ENCODE peak calls at places on chromosomes 12 and 14, in nine cellular contexts. A is uterus, S is suprapubic skin, B is adrenal gland, O is right lobe of liver, X is ovary, P is stomach, R is prostate gland, Z is A549. L is an unnamed sample.

GRCh38 chr12:102955926-102956737 is 1.3 kb upstream of the ASCL1 start:
- DNase-seq in A (no peak), S (no peak), B (no peak), O (peak), X (no peak), P (no peak), R (no peak), Z (no peak), L (no peak)

GRCh38 chr14:99722741-99723140 is 38.6 kb downstream of the CYP46A1 start:
- DNase-seq in A (no peak), S (peak), B (no peak), O (no peak), X (no peak), P (no peak), R (no peak), Z (no peak), L (no peak)

GRCh38 chr12:30882706-30883105 is 43.8 kb upstream of the TSPAN11 start:
- DNase-seq in A (no peak), S (no peak), B (no peak), O (no peak), X (no peak), P (no peak), R (no peak), Z (no peak), L (no peak)

GRCh38 chr12:59084758-59085383 is 164.6 kb upstream of the LRIG3 start:
- DNase-seq in A (peak), S (peak), B (no peak), O (no peak), X (peak), P (no peak), R (no peak), Z (no peak), L (peak)

GRCh38 chr14:102544745-102545460 is 35.3 kb upstream of the ANKRD9 start:
- DNase-seq in A (no peak), S (no peak), B (no peak), O (no peak), X (no peak), P (peak), R (no peak), Z (no peak), L (no peak)

GRCh38 chr12:130826151-130826801 is 12.8 kb downstream of the STX2 start:
- DNase-seq in A (no peak), S (peak), B (peak), O (no peak), X (peak), P (no peak), R (no peak), Z (peak), L (peak)

GRCh38 chr14:96730386-96730785 is 66.8 kb upstream of the VRK1 start:
- DNase-seq in A (no peak), S (no peak), B (no peak), O (no peak), X (no peak), P (no peak), R (no peak), Z (no peak), L (no peak)

GRCh38 chr12:2644678-2645405 is 149.9 kb upstream of the FKBP4 start:
- DNase-seq in A (no peak), S (no peak), B (no peak), O (no peak), X (no peak), P (no peak), R (no peak), Z (no peak), L (no peak)

GRCh38 chr12:24045816-24046257 is 96.4 kb upstream of the SOX5 start:
- DNase-seq in A (no peak), S (no peak), B (no peak), O (peak), X (no peak), P (no peak), R (no peak), Z (no peak), L (no peak)

GRCh38 chr12:58795825-58796224 is 124.5 kb downstream of the LRIG3 start:
- DNase-seq in A (no peak), S (no peak), B (no peak), O (no peak), X (no peak), P (no peak), R (no peak), Z (no peak), L (no peak)

GRCh38 chr12:75893758-75894157 is 137.8 kb downstream of the PHLDA1 start:
- DNase-seq in A (no peak), S (no peak), B (no peak), O (no peak), X (no peak), P (no peak), R (no peak), Z (no peak), L (no peak)

GRCh38 chr14:101878222-101879211 is 85.9 kb upstream of the DYNC1H1 start:
- DNase-seq in A (no peak), S (no peak), B (peak), O (no peak), X (no peak), P (peak), R (no peak), Z (no peak), L (no peak)

GRCh38 chr14:94322648-94323570 is at the start of gene SERPINA6:
- DNase-seq in A (no peak), S (no peak), B (no peak), O (peak), X (no peak), P (no peak), R (no peak), Z (no peak), L (no peak)

GRCh38 chr12:48640428-48640827 is 41.6 kb downstream of the KANSL2 start:
- DNase-seq in A (no peak), S (no peak), B (no peak), O (no peak), X (no peak), P (no peak), R (no peak), Z (no peak), L (no peak)

GRCh38 chr12:108826807-108827721 is 30.3 kb downstream of the SSH1 start:
- DNase-seq in A (no peak), S (no peak), B (no peak), O (no peak), X (no peak), P (no peak), R (no peak), Z (no peak), L (no peak)

GRCh38 chr14:65310568-65310967 is 102.0 kb upstream of the FUT8 start:
- DNase-seq in A (no peak), S (no peak), B (no peak), O (no peak), X (no peak), P (no peak), R (no peak), Z (no peak), L (no peak)

GRCh38 chr12:3673960-3674708 is 78.8 kb downstream of the CRACR2A start:
- DNase-seq in A (no peak), S (no peak), B (no peak), O (no peak), X (no peak), P (no peak), R (no peak), Z (no peak), L (no peak)

GRCh38 chr12:105237671-105238070 is 1.7 kb upstream of the APPL2 start:
- DNase-seq in A (no peak), S (no peak), B (no peak), O (no peak), X (no peak), P (no peak), R (no peak), Z (no peak), L (no peak)

GRCh38 chr12:105233045-105233905 is 2.7 kb downstream of the APPL2 start:
- DNase-seq in A (no peak), S (no peak), B (no peak), O (no peak), X (no peak), P (no peak), R (no peak), Z (no peak), L (no peak)

GRCh38 chr12:105235299-105235746 is 651 bp downstream of the APPL2 start:
- DNase-seq in A (no peak), S (no peak), B (peak), O (no peak), X (no peak), P (no peak), R (no peak), Z (peak), L (no peak)

GRCh38 chr12:105234197-105234596 is 1.8 kb downstream of the APPL2 start:
- DNase-seq in A (no peak), S (no peak), B (no peak), O (no peak), X (no peak), P (no peak), R (no peak), Z (no peak), L (no peak)

GRCh38 chr12:105235747-105236476 is at the start of gene APPL2:
- DNase-seq in A (peak), S (peak), B (peak), O (peak), X (peak), P (peak), R (peak), Z (peak), L (peak)
- TF ChIP-seq POLR2A in A (peak), S (peak), B (peak), O (peak), X (peak), P (no peak), R (peak), Z (peak), L (no peak)

DNA sequence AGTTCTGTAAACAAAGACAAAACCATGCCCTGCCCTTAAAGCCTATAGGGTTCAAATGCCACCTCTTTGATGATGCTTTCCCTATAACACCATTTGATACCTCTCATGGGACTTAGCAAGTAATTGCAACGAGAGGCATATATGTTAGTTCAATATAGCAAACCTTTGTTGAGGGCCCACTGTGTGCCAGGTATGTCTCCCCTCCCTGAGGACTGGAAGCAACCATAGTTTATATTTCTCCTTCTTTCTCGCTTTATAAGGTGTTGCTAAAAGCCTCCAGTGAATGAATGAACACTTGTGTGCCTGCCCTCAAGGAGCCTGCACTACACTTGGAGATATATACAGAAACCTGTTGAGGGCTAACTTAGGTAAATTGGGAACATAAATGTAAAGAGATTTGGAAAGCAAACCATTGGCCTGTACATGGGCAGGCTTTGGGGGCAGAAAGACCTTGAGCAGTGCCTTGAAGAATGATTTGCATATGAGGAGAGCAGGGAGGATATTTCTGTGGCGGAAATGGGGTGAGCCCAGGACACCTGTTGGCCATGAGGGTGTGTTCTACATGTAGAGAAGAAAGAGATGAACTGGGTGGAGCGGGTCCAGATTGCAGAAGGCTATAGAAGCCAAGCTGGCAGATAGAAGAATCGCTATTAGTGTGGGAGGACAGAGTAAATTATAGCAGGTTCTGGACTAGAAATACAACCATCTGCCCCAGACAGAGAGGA is 1.8 kb upstream of the CKAP4 start:
- DNase-seq in A (no peak), S (peak), B (no peak), O (no peak), X (no peak), P (no peak), R (no peak), Z (no peak), L (no peak)
- H3K4me3 ChIP-seq in A (no peak), S (no peak), B (no peak), O (no peak), X (no peak), P (no peak), R (no peak), Z (no peak), L (peak)

GRCh38 chr12:111783046-111783445 is 16.3 kb downstream of the ALDH2 start:
- DNase-seq in A (no peak), S (no peak), B (no peak), O (no peak), X (no peak), P (no peak), R (no peak), Z (no peak), L (no peak)

GRCh38 chr12:111780615-111781014 is 13.9 kb downstream of the ALDH2 start:
- DNase-seq in A (no peak), S (no peak), B (no peak), O (no peak), X (no peak), P (peak), R (no peak), Z (no peak), L (no peak)

GRCh38 chr12:111777345-111778045 is 10.8 kb downstream of the ALDH2 start:
- DNase-seq in A (no peak), S (no peak), B (peak), O (peak), X (no peak), P (peak), R (peak), Z (peak), L (no peak)

GRCh38 chr12:111780166-111780565 is 13.4 kb downstream of the ALDH2 start:
- DNase-seq in A (no peak), S (no peak), B (no peak), O (no peak), X (no peak), P (no peak), R (no peak), Z (no peak), L (no peak)

DNA sequence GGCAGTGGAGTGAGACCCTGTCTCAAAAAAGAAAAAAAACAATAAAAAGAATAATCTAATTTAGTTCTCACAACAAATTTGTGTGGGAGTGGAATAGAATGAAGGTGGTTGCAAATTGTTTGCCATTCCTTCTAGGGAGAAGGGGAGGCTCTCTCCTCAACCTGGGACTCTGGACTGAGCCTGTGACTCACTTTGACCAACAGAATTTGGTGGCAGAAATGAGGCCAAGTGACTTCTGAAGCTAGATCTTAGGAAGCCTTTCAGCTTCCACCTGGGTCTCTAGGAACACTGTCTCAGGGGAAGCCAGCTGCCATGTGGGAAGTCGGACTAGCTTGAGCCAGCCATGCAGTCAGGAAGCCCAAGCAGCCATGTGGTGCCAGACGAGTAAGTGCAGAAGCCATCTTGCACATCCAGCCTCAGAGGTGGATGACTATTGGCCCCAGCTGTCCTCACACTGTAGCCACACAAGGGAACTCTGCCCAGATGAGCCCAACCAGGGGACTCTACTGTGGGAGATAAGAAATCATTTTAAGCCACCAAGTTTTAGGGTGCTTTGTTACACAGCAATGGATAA is 14.4 kb downstream of the ALDH2 start:
- DNase-seq in A (no peak), S (no peak), B (no peak), O (no peak), X (no peak), P (no peak), R (no peak), Z (no peak), L (no peak)
- TF ChIP-seq CTCF in A (no peak), S (no peak), B (no peak), O (no peak), X (no peak), P (no peak), R (no peak), Z (no peak), L (no peak)

DNA sequence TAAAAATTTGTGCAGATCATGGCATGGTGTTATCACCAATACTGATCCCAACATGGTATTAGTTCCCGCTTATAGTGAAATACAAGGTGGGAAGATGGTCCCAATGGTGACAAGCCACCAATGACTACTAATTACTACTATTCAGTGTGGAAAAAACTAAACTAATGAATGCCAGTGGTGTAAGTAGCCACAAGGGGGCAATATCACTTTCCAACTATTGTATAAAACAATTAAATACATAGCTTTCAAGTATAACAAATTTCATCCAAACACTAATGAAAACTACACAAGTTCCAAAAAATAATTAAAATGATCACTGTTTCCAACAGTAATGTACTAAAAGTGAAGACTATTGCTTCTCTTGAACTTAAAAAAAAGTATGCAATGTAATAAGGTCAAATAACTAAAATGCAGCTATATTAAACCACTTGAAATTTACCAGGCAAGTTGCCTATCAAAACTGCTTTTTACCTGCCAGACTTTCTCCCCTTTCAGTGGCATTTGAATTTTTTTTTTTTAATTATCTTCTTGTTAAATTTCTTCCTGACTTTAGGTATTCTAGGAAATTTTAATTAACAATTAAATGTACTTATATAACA is 58.0 kb downstream of the PAPLN start:
- DNase-seq in A (no peak), S (no peak), B (no peak), O (no peak), X (no peak), P (no peak), R (peak), Z (peak), L (no peak)
- TF ChIP-seq POLR2A in A (no peak), S (no peak), B (no peak), O (no peak), X (no peak), P (no peak), R (no peak), Z (no peak), L (no peak)

GRCh38 chr12:57236224-57236924 is 6.9 kb downstream of the SHMT2 start:
- DNase-seq in A (no peak), S (no peak), B (no peak), O (no peak), X (no peak), P (no peak), R (no peak), Z (no peak), L (no peak)

GRCh38 chr12:57235012-57235727 is 5.7 kb downstream of the SHMT2 start:
- DNase-seq in A (peak), S (no peak), B (no peak), O (peak), X (no peak), P (peak), R (no peak), Z (no peak), L (peak)

GRCh38 chr12:57236925-57237652 is 7.6 kb downstream of the SHMT2 start:
- DNase-seq in A (no peak), S (no peak), B (no peak), O (no peak), X (no peak), P (no peak), R (no peak), Z (no peak), L (peak)

GRCh38 chr12:57234571-57235011 is 5.1 kb downstream of the SHMT2 start:
- DNase-seq in A (no peak), S (no peak), B (no peak), O (no peak), X (no peak), P (no peak), R (no peak), Z (no peak), L (no peak)

DNA sequence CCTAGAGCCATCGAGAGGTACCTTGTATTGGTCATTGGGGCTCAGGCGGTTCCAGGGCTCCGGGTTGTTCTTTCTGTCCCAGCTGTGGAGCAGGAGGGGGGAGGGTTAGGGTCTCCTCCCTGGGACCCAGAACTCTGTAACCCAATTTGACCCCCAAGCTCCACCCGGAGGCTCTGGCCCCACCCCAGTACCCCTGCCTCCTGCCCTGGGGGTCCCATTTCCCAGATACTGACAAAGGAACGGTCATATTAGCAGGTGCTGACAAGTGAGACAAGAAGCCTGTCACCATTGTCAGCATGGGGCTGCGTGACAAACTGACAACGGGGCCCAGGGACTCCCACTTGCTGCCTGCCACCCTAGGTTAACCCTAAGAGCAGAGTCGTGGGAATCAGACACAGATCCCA is 6.2 kb downstream of the SHMT2 start:
- DNase-seq in A (no peak), S (no peak), B (no peak), O (peak), X (no peak), P (no peak), R (no peak), Z (no peak), L (no peak)
- H3K4me3 ChIP-seq in A (no peak), S (peak), B (no peak), O (peak), X (no peak), P (peak), R (no peak), Z (no peak), L (peak)

DNA sequence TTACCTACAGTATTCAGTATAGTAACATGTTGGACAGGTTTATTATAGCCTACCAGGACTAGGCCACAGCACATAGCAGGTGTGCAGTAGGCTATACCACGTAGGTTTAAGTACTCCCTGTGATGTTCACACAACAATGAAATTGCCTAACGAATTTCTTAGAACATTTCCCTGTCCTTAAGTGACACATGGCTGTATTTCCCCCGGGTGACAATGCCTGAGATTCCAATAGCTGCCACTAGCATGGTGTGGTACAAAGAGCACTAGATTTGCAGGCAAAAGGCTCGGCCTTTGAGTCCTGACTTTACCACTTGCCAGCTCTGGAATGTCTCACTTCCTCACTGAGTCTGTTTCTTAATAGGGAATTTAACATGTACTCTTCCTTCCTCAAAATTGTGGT is 19.7 kb downstream of the PTPN21 start:
- DNase-seq in A (no peak), S (no peak), B (no peak), O (no peak), X (no peak), P (no peak), R (no peak), Z (no peak), L (no peak)
- TF ChIP-seq CTCF in A (no peak), S (no peak), B (no peak), O (peak), X (no peak), P (no peak), R (no peak), Z (no peak), L (no peak)

GRCh38 chr12:56297400-56297799 is 2.7 kb downstream of the CS start:
- DNase-seq in A (no peak), S (no peak), B (no peak), O (no peak), X (no peak), P (no peak), R (no peak), Z (no peak), L (no peak)

GRCh38 chr12:56300644-56301464 is 724 bp upstream of the CS start:
- DNase-seq in A (no peak), S (no peak), B (no peak), O (no peak), X (peak), P (no peak), R (no peak), Z (no peak), L (no peak)

GRCh38 chr12:56299308-56299852 is 750 bp downstream of the CS start:
- DNase-seq in A (no peak), S (no peak), B (no peak), O (no peak), X (no peak), P (no peak), R (peak), Z (no peak), L (no peak)

GRCh38 chr12:56298828-56299227 is 1.3 kb downstream of the CS start:
- DNase-seq in A (no peak), S (no peak), B (no peak), O (no peak), X (no peak), P (no peak), R (no peak), Z (no peak), L (no peak)

GRCh38 chr12:56299853-56300643 is at the start of gene CS:
- DNase-seq in A (peak), S (peak), B (peak), O (peak), X (peak), P (peak), R (peak), Z (peak), L (peak)
- TF ChIP-seq POLR2A in A (peak), S (peak), B (peak), O (peak), X (peak), P (no peak), R (peak), Z (peak), L (peak)

GRCh38 chr12:86275356-86275755 is 19.2 kb upstream of the MGAT4C start:
- DNase-seq in A (no peak), S (no peak), B (no peak), O (no peak), X (no peak), P (no peak), R (no peak), Z (no peak), L (no peak)
- H3K4me3 ChIP-seq in A (no peak), S (no peak), B (no peak), O (no peak), X (no peak), P (no peak), R (no peak), Z (no peak), L (no peak)